ENCODE peak calls at places on chromosomes 12 and 14, in four cellular contexts. A is GM12878, B is HepG2, C is H1. V is an unnamed sample.

GRCh38 chr12:110916295-110916875 is 4.0 kb downstream of the MYL2 start:
- DNase-seq in A (no peak), B (no peak), C (no peak), V (no peak)

GRCh38 chr12:31951008-31951407 is 8.2 kb upstream of the RESF1 start:
- DNase-seq in A (no peak), B (no peak), C (no peak), V (no peak)

GRCh38 chr12:47509398-47509851 is 196.4 kb downstream of the RPAP3 start:
- DNase-seq in A (no peak), B (no peak), C (no peak), V (no peak)

GRCh38 chr12:117587646-117588287 is 226.3 kb upstream of the NOS1 start:
- DNase-seq in A (no peak), B (peak; percentile 15), C (peak; percentile 89), V (no peak)

GRCh38 chr12:14099994-14100393 is 118.6 kb upstream of the GRIN2B start:
- DNase-seq in A (no peak), B (no peak), C (no peak), V (no peak)

GRCh38 chr12:50924131-50924438 is 28.3 kb upstream of the HIGD1C start:
- DNase-seq in A (no peak), B (no peak), C (no peak), V (no peak)

GRCh38 chr14:23379331-23380196 is 2.7 kb downstream of the CMTM5 start:
- DNase-seq in A (peak; percentile 3), B (peak; percentile 66), C (peak; percentile 81), V (no peak)

GRCh38 chr12:68890701-68891113 is 42.3 kb downstream of the CPM start:
- DNase-seq in A (no peak), B (no peak), C (no peak), V (no peak)

GRCh38 chr12:44381341-44381740 is 494.8 kb downstream of the NELL2 start:
- DNase-seq in A (no peak), B (no peak), C (no peak), V (no peak)

GRCh38 chr12:5511644-5512584 is 80.0 kb downstream of the NTF3 start:
- DNase-seq in A (no peak), B (no peak), C (peak; percentile 77), V (no peak)

GRCh38 chr12:27104546-27104945 is 22.2 kb upstream of the C12orf71 start:
- DNase-seq in A (no peak), B (no peak), C (no peak), V (no peak)
- TF ChIP-seq YY1 in A (no peak), B (no peak), C (no peak), V (no peak)

GRCh38 chr12:64678248-64678647 is 68.0 kb downstream of the RASSF3 start:
- DNase-seq in A (no peak), B (no peak), C (no peak), V (no peak)

GRCh38 chr12:64679487-64679983 is 69.2 kb downstream of the RASSF3 start:
- DNase-seq in A (no peak), B (no peak), C (no peak), V (no peak)

GRCh38 chr12:64678835-64679234 is 68.5 kb downstream of the RASSF3 start:
- DNase-seq in A (no peak), B (no peak), C (no peak), V (no peak)

GRCh38 chr12:64681200-64682052 is 71.1 kb downstream of the RASSF3 start:
- DNase-seq in A (no peak), B (no peak), C (no peak), V (no peak)

DNA sequence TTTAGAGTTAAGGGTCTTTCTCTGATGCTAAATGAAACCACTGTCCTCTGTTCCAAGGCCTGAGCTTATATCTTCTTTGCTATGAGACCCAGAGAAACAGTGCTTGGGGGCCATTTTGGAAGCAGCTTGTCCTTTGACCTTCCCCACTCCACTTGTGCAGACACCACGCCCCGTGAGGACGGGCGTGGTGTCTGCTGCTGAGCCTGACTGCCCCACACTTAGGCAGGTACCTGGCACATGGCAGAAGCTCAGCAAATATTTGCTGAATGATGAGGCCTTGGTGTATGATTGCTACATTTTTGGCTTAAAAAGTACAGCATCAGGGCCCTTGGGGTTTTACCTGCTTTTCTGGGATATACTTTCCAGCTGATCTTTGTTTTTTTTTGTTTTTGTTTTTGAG is 69.9 kb downstream of the RASSF3 start:
- DNase-seq in A (no peak), B (no peak), C (no peak), V (no peak)
- H3K4me1 ChIP-seq in A (peaks cover 51% of the 10 kb centered on the region), B (peaks cover 63% of the 10 kb centered on the region), C (peaks cover 13% of the 10 kb centered on the region), V (peaks cover 2% of the 10 kb centered on the region)

GRCh38 chr12:90098132-90098779 is 389.6 kb upstream of the ATP2B1 start:
- DNase-seq in A (no peak), B (no peak), C (no peak), V (no peak)

GRCh38 chr12:90100619-90101018 is 392.0 kb upstream of the ATP2B1 start:
- DNase-seq in A (no peak), B (no peak), C (no peak), V (no peak)

GRCh38 chr12:90099288-90099687 is 390.6 kb upstream of the ATP2B1 start:
- DNase-seq in A (no peak), B (no peak), C (no peak), V (no peak)

GRCh38 chr12:90106568-90106967 is 397.9 kb upstream of the ATP2B1 start:
- DNase-seq in A (no peak), B (no peak), C (no peak), V (no peak)

GRCh38 chr12:90102957-90103652 is 394.5 kb upstream of the ATP2B1 start:
- DNase-seq in A (peak; percentile 24), B (peak; percentile 3), C (no peak), V (no peak)
- TF ChIP-seq SUZ12 in A (no peak), B (no peak), C (no peak), V (no peak)

GRCh38 chr12:78928200-78929074 is 63.9 kb downstream of the SYT1 start:
- DNase-seq in A (no peak), B (peak; percentile 1), C (no peak), V (no peak)
- TF ChIP-seq YY1 in A (no peak), B (no peak), C (no peak), V (no peak)

DNA sequence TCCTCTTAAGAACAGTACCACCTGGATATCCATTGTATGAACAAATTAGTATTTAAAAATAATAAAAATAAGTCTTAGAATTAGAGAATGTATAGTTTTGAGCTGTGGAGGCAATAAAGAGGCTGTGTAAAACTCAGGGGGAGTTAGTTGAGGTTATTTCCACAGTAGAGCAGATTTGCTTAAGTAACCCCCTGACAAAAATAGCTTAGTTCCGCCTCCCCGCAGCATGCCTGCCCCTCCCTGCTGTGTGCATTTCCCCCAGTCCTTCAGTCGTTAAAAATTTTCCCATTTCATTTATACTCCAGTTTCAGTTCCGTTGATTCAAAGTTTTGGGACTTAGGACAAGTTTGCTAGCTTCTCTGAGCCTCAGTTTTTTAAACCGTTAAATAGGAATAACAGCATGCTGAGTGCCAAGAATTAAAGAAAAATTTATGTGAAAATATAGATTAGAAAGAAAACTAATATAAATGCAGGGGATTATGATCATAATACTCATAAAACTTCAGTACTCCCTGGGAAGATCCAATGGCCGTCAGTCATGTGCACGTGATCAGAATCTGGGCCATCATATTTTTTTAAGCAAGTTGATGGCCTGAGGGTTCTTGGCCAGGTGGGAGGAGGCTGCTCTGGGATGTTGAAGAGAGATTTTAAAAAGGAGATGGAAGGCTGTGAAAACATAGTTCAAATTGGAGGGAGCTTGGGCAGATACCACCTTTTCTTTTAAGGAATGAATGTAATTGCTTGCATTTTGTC is 14.5 kb upstream of the SLC38A2 start:
- DNase-seq in A (no peak), B (no peak), C (no peak), V (no peak)
- H3K4me1 ChIP-seq in A (peaks cover 50% of the 10 kb centered on the region), B (peaks cover 87% of the 10 kb centered on the region), C (peaks cover 43% of the 10 kb centered on the region), V (no peaks in the 10 kb centered on the region)